ENCODE peak calls at places on chromosomes 1 and 21, in five cellular contexts. One of them, this sample, is unnamed.

GRCh38 chr1:92399076-92399475 is 87.6 kb downstream of the GFI1 start:
- DNase-seq in OCI-LY7: peak; percentile 9
- DNase-seq in IMR-90: no peak
- DNase-seq in DND-41: no peak
- DNase-seq in hepatocyte: no peak
- DNase-seq in this sample: no peak

GRCh38 chr1:39268112-39268581 is 63.7 kb downstream of the MACF1 start:
- DNase-seq in IMR-90: peak; percentile 90
- DNase-seq in OCI-LY7: no peak
- DNase-seq in DND-41: no peak
- DNase-seq in hepatocyte: peak; percentile 49
- DNase-seq in this sample: peak; percentile 77

GRCh38 chr1:226784081-226785049 is 45.3 kb upstream of the ITPKB start:
- DNase-seq in hepatocyte: no peak
- DNase-seq in OCI-LY7: no peak
- DNase-seq in DND-41: no peak
- DNase-seq in IMR-90: no peak
- DNase-seq in this sample: no peak

GRCh38 chr21:44927587-44928461 is 7.1 kb upstream of the ITGB2 start:
- DNase-seq in OCI-LY7: peak; percentile 73
- DNase-seq in DND-41: peak; percentile 98
- DNase-seq in hepatocyte: peak; percentile 45
- DNase-seq in IMR-90: peak; percentile 56
- DNase-seq in this sample: no peak

GRCh38 chr1:61828814-61829213 is 86.5 kb downstream of the PATJ start:
- DNase-seq in DND-41: no peak
- DNase-seq in hepatocyte: no peak
- DNase-seq in OCI-LY7: no peak
- DNase-seq in IMR-90: no peak
- DNase-seq in this sample: no peak

GRCh38 chr1:170307426-170307825 is 161.7 kb downstream of the NTMT2 start:
- DNase-seq in OCI-LY7: no peak
- DNase-seq in IMR-90: peak; percentile 35
- DNase-seq in DND-41: no peak
- DNase-seq in hepatocyte: no peak
- DNase-seq in this sample: no peak

GRCh38 chr1:198657550-198658064 is 18.8 kb downstream of the PTPRC start:
- DNase-seq in IMR-90: peak; percentile 98
- DNase-seq in OCI-LY7: peak; percentile 73
- DNase-seq in DND-41: no peak
- DNase-seq in hepatocyte: peak; percentile 59
- DNase-seq in this sample: peak; percentile 27

GRCh38 chr1:167474191-167474641 is 44.1 kb downstream of the CD247 start:
- DNase-seq in hepatocyte: no peak
- DNase-seq in IMR-90: no peak
- DNase-seq in DND-41: peak; percentile 95
- DNase-seq in OCI-LY7: no peak
- DNase-seq in this sample: no peak

GRCh38 chr1:159594581-159594980 is 7.0 kb downstream of the APCS start:
- DNase-seq in hepatocyte: no peak
- DNase-seq in IMR-90: no peak
- DNase-seq in OCI-LY7: no peak
- DNase-seq in DND-41: no peak
- DNase-seq in this sample: no peak

GRCh38 chr1:14759843-14760242 is 161.4 kb downstream of the KAZN start:
- DNase-seq in OCI-LY7: no peak
- DNase-seq in IMR-90: no peak
- DNase-seq in hepatocyte: no peak
- DNase-seq in DND-41: no peak
- DNase-seq in this sample: no peak

DNA sequence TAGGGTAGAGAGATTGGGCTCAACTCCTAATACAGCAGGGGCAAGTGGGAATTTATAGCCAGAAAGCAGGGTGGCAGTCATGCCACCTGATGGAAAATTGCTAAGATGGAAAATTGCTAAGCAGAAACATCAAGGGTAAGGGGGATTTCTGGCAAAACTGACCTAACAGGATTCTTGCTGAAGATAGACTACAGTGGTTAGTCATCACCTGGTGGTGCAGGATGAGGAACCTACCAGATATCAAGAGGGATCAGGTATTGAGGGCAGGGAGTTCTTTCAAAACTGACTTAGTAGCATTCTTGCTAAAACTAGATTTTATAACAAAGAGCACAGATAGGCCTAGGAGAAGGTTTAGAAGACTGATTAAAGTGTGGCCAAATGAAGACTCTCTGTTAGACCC is 292.9 kb downstream of the PLPP3 start:
- DNase-seq in IMR-90: no peak
- DNase-seq in DND-41: no peak
- DNase-seq in OCI-LY7: no peak
- DNase-seq in hepatocyte: no peak
- DNase-seq in this sample: no peak
- H4K20me1 ChIP-seq in IMR-90: no peaks in the 10 kb centered on the region
- H4K20me1 ChIP-seq in DND-41: no peaks in the 10 kb centered on the region
- H4K20me1 ChIP-seq in OCI-LY7: no peaks in the 10 kb centered on the region
- H4K20me1 ChIP-seq in hepatocyte: no peaks in the 10 kb centered on the region
- H4K20me1 ChIP-seq in this sample: no peaks in the 10 kb centered on the region

GRCh38 chr1:228096416-228097332 is 6.5 kb downstream of the C1orf35 start:
- DNase-seq in hepatocyte: no peak
- DNase-seq in OCI-LY7: no peak
- DNase-seq in IMR-90: no peak
- DNase-seq in DND-41: peak; percentile 3
- DNase-seq in this sample: no peak
- H4K20me1 ChIP-seq in hepatocyte: peaks cover 98% of the 10 kb centered on the region
- H4K20me1 ChIP-seq in OCI-LY7: peaks cover 21% of the 10 kb centered on the region
- H4K20me1 ChIP-seq in IMR-90: peaks cover 100% of the 10 kb centered on the region
- H4K20me1 ChIP-seq in DND-41: peaks cover 91% of the 10 kb centered on the region
- H4K20me1 ChIP-seq in this sample: peaks cover 83% of the 10 kb centered on the region

GRCh38 chr1:33329600-33330305 is 8.9 kb upstream of the A3GALT2 start:
- DNase-seq in IMR-90: no peak
- DNase-seq in DND-41: no peak
- DNase-seq in OCI-LY7: no peak
- DNase-seq in hepatocyte: no peak
- DNase-seq in this sample: no peak
- H4K20me1 ChIP-seq in IMR-90: peaks cover 90% of the 10 kb centered on the region
- H4K20me1 ChIP-seq in DND-41: peaks cover 60% of the 10 kb centered on the region
- H4K20me1 ChIP-seq in OCI-LY7: no peaks in the 10 kb centered on the region
- H4K20me1 ChIP-seq in hepatocyte: peaks cover 38% of the 10 kb centered on the region
- H4K20me1 ChIP-seq in this sample: no peaks in the 10 kb centered on the region

GRCh38 chr1:179955731-179956130 is 1.1 kb downstream of the CEP350 start:
- DNase-seq in hepatocyte: no peak
- DNase-seq in OCI-LY7: no peak
- DNase-seq in DND-41: no peak
- DNase-seq in IMR-90: no peak
- DNase-seq in this sample: no peak
- H4K20me1 ChIP-seq in hepatocyte: peaks cover 22% of the 10 kb centered on the region
- H4K20me1 ChIP-seq in OCI-LY7: peaks cover 24% of the 10 kb centered on the region
- H4K20me1 ChIP-seq in DND-41: peaks cover 23% of the 10 kb centered on the region
- H4K20me1 ChIP-seq in IMR-90: peaks cover 8% of the 10 kb centered on the region
- H4K20me1 ChIP-seq in this sample: peaks cover 7% of the 10 kb centered on the region

DNA sequence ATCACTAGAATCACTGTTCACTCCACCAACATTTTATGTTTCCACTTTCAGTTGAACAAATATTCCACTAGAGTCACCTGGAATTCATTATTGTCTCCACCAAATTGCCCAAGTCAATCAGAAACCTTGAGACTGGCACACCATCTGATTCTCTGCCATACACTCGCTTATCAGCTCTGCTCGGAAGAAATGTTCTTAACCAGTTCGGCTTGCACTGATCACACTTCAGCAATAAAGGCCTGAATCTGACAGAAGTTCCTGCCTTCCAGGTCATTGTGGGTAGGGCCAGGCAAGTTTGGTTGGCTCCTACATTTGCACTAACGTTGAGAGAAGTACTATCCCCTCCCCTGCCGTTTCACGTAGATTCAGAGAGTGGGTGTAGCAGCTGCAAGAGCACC is 10.0 kb downstream of the TPM3 start:
- DNase-seq in IMR-90: no peak
- DNase-seq in OCI-LY7: peak; percentile 79
- DNase-seq in hepatocyte: no peak
- DNase-seq in DND-41: no peak
- DNase-seq in this sample: no peak
- H4K20me1 ChIP-seq in IMR-90: peaks cover 59% of the 10 kb centered on the region
- H4K20me1 ChIP-seq in OCI-LY7: peaks cover 44% of the 10 kb centered on the region
- H4K20me1 ChIP-seq in hepatocyte: peaks cover 46% of the 10 kb centered on the region
- H4K20me1 ChIP-seq in DND-41: peaks cover 53% of the 10 kb centered on the region
- H4K20me1 ChIP-seq in this sample: peaks cover 50% of the 10 kb centered on the region

GRCh38 chr1:84427520-84428188 is 29.4 kb downstream of the DNASE2B start:
- DNase-seq in OCI-LY7: no peak
- DNase-seq in IMR-90: peak; percentile 19
- DNase-seq in hepatocyte: no peak
- DNase-seq in DND-41: no peak
- DNase-seq in this sample: no peak
- H4K20me1 ChIP-seq in OCI-LY7: no peaks in the 10 kb centered on the region
- H4K20me1 ChIP-seq in IMR-90: no peaks in the 10 kb centered on the region
- H4K20me1 ChIP-seq in hepatocyte: no peaks in the 10 kb centered on the region
- H4K20me1 ChIP-seq in DND-41: no peaks in the 10 kb centered on the region
- H4K20me1 ChIP-seq in this sample: no peaks in the 10 kb centered on the region

GRCh38 chr1:22489823-22490222 is 38.2 kb downstream of the ZBTB40 start:
- DNase-seq in hepatocyte: no peak
- DNase-seq in IMR-90: no peak
- DNase-seq in OCI-LY7: no peak
- DNase-seq in DND-41: no peak
- DNase-seq in this sample: no peak

GRCh38 chr1:22494144-22494543 is 42.5 kb downstream of the ZBTB40 start:
- DNase-seq in hepatocyte: no peak
- DNase-seq in OCI-LY7: peak; percentile 4
- DNase-seq in IMR-90: no peak
- DNase-seq in DND-41: no peak
- DNase-seq in this sample: peak; percentile 50

GRCh38 chr1:22490309-22490708 is 38.7 kb downstream of the ZBTB40 start:
- DNase-seq in DND-41: no peak
- DNase-seq in IMR-90: no peak
- DNase-seq in OCI-LY7: no peak
- DNase-seq in hepatocyte: no peak
- DNase-seq in this sample: no peak

GRCh38 chr1:22489278-22489677 is 37.6 kb downstream of the ZBTB40 start:
- DNase-seq in OCI-LY7: no peak
- DNase-seq in hepatocyte: no peak
- DNase-seq in DND-41: no peak
- DNase-seq in IMR-90: no peak
- DNase-seq in this sample: no peak

DNA sequence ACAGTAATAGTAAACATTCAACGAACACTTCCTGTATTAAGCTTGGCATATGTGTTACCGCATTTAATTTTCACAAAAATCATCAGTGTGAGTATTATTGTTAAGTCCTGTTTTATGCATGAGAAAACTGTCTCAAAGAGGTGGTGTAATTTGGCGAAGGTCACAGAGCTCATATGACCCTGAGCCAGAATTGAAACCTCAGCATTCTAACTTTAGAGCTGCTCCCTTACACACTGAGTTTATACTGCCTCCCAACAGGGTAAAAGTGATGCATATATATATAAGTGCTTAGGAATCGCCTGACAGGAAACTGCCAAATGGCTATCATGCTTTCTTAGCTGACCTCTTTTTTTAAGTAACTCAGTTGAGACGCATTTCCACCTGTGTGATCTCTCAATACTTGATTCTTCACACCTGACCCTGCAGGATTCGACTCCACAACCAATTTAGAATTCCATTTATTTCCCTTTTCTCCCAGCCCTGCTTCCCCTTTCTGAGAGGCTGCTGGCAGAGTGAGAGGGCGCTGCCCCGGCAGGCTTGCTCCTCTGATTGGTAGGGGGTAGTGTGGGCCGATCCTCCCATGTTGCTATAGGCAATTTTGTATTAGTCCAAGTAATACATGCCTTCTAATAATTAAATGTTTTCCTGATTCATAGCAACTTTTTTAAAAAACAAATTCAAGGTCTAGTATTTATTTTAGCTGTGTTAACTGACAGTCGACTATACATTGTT is 40.5 kb downstream of the ZBTB40 start:
- DNase-seq in IMR-90: no peak
- DNase-seq in hepatocyte: no peak
- DNase-seq in DND-41: no peak
- DNase-seq in OCI-LY7: no peak
- DNase-seq in this sample: peak; percentile 47
- H4K20me1 ChIP-seq in IMR-90: peaks cover 4% of the 10 kb centered on the region
- H4K20me1 ChIP-seq in hepatocyte: peaks cover 14% of the 10 kb centered on the region
- H4K20me1 ChIP-seq in DND-41: peaks cover 36% of the 10 kb centered on the region
- H4K20me1 ChIP-seq in OCI-LY7: no peaks in the 10 kb centered on the region
- H4K20me1 ChIP-seq in this sample: no peaks in the 10 kb centered on the region

DNA sequence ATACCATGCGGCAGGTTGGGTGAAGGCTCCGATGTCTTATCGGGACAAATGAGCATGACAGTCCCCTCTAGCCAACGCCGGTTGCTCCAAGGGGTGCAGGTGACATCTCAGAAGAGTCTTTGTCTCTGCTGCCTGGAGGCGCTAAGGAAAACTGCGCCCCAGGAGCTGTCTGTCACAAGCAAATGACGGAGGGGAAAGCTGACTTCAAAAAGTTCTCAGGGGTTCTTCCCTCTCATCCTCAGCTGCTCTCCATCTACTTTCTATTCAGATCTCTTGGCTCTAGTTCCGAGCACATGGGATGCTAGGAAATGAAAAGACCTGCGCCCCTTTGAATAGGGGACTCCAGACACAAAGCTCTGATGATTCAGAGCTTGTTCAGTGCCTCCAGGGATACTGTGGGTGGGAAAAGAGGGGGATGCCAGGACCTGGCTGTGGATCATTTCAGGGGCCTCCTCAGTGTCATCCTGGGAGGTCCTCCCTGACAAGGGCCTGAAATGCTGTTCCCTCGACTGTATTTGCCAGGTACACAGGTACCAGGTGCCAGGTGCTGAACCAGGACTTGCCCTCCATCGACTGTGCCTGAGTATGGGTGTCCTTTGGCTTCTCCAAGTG is 869 bp upstream of the KIAA0040 start:
- DNase-seq in IMR-90: no peak
- DNase-seq in DND-41: no peak
- DNase-seq in hepatocyte: no peak
- DNase-seq in OCI-LY7: no peak
- DNase-seq in this sample: peak; percentile 43
- H4K20me1 ChIP-seq in IMR-90: no peaks in the 10 kb centered on the region
- H4K20me1 ChIP-seq in DND-41: no peaks in the 10 kb centered on the region
- H4K20me1 ChIP-seq in hepatocyte: no peaks in the 10 kb centered on the region
- H4K20me1 ChIP-seq in OCI-LY7: peaks cover 4% of the 10 kb centered on the region
- H4K20me1 ChIP-seq in this sample: no peaks in the 10 kb centered on the region